ENCODE peak calls at places on chromosomes 13 and 19, in nine cellular contexts. C is foreskin keratinocyte; M is dorsolateral prefrontal cortex; A is Caki2; N is stimulated activated CD4-positive, alpha-beta T cell treated with anti-CD3 and anti-CD28 coated beads, Interleukin-2, amount 100 ng/mL, for 48 hours; D is SHP77 treated with DMSO at 0.1 percent for 48 hours; T is A549; Z is DMS153; R is activated CD8-positive, alpha-beta memory T cell treated with anti-CD3 and anti-CD28 coated beads for 1 hour. W is an unnamed sample.

GRCh38 chr19:13097331-13098258 is 5.1 kb downstream of the LYL1 start:
- DNase-seq in D (no peak), M (no peak), A (no peak), N (no peak), Z (no peak), T (no peak), C (no peak), R (no peak), W (peak; percentile 76)

GRCh38 chr13:59771272-59771671 is 392.5 kb downstream of the DIAPH3 start:
- DNase-seq in R (no peak), M (no peak), D (no peak), A (no peak), N (no peak), Z (no peak), C (peak; percentile 17), T (peak; percentile 2), W (no peak)

GRCh38 chr13:94154362-94154761 is 325.1 kb downstream of the DCT start:
- DNase-seq in N (no peak), Z (no peak), T (no peak), C (peak; percentile 52), D (no peak), M (no peak), A (no peak), R (no peak), W (no peak)

GRCh38 chr13:30194906-30195305 is 112.4 kb downstream of the KATNAL1 start:
- DNase-seq in T (no peak), Z (no peak), M (no peak), D (no peak), A (no peak), N (no peak), R (no peak), C (no peak), W (no peak)

GRCh38 chr13:96650301-96650886 is 343.9 kb downstream of the OXGR1 start:
- DNase-seq in N (no peak), R (no peak), D (no peak), M (no peak), C (peak; percentile 95), A (peak; percentile 63), T (no peak), Z (no peak), W (no peak)

GRCh38 chr13:96621634-96622033 is 372.6 kb downstream of the OXGR1 start:
- DNase-seq in D (no peak), A (no peak), T (no peak), C (no peak), N (no peak), M (no peak), R (no peak), Z (no peak), W (no peak)

GRCh38 chr13:19910336-19911072 is 47.1 kb upstream of the ZMYM5 start:
- DNase-seq in C (peak; percentile 93), A (peak; percentile 77), M (no peak), T (peak; percentile 15), D (no peak), Z (no peak), N (no peak), R (no peak), W (no peak)

GRCh38 chr13:26985285-26985878 is 186.2 kb downstream of the USP12 start:
- DNase-seq in C (peak; percentile 44), M (no peak), T (peak; percentile 47), R (peak; percentile 34), Z (peak; percentile 53), D (no peak), N (peak; percentile 62), A (peak; percentile 66), W (peak; percentile 42)

GRCh38 chr19:13103961-13104847 is 1.5 kb upstream of the LYL1 start:
- DNase-seq in N (peak; percentile 76), R (peak; percentile 59), T (peak; percentile 31), M (no peak), A (no peak), Z (no peak), C (no peak), D (no peak), W (no peak)

GRCh38 chr19:54427586-54427985 is 12.3 kb downstream of the TTYH1 start:
- DNase-seq in C (no peak), M (no peak), T (no peak), R (no peak), Z (no peak), D (no peak), N (no peak), A (no peak), W (no peak)

GRCh38 chr13:64446372-64446771 is 2783.8 kb downstream of the PCDH9 start:
- DNase-seq in T (peak; percentile 1), N (no peak), R (no peak), D (no peak), Z (no peak), A (peak; percentile 2), M (no peak), C (peak; percentile 7), W (no peak)

GRCh38 chr13:30157616-30157993 is 149.7 kb downstream of the KATNAL1 start:
- DNase-seq in R (no peak), A (no peak), D (no peak), Z (no peak), N (no peak), T (no peak), C (no peak), M (no peak), W (no peak)

GRCh38 chr13:49655906-49656305 is 27.6 kb downstream of the ARL11 start:
- DNase-seq in R (no peak), C (peak; percentile 57), N (no peak), D (no peak), T (no peak), A (no peak), Z (no peak), M (no peak), W (no peak)

GRCh38 chr19:50992666-50993035 is 8.8 kb downstream of the KLK8 start:
- DNase-seq in N (no peak), A (peak; percentile 54), C (peak; percentile 78), T (no peak), R (no peak), D (no peak), Z (no peak), M (no peak), W (no peak)

GRCh38 chr13:103952183-103952582 is 886.0 kb upstream of the SLC10A2 start:
- DNase-seq in D (no peak), M (no peak), A (no peak), T (no peak), Z (no peak), R (no peak), C (no peak), N (no peak), W (no peak)

GRCh38 chr19:14505488-14506239 is 9.7 kb upstream of the GIPC1 start:
- DNase-seq in R (peak; percentile 63), C (peak; percentile 99), T (peak; percentile 68), M (no peak), Z (peak; percentile 13), A (peak; percentile 99), N (peak; percentile 80), D (no peak), W (peak; percentile 67)

GRCh38 chr13:77386880-77387606 is 60.1 kb upstream of the MYCBP2 start:
- DNase-seq in T (no peak), Z (no peak), C (no peak), A (no peak), N (no peak), R (no peak), D (no peak), M (no peak), W (no peak)

GRCh38 chr19:54164369-54165068 is 5.0 kb upstream of the LENG1 start:
- DNase-seq in R (peak; percentile 31), N (peak; percentile 34), Z (peak; percentile 72), A (no peak), M (no peak), C (no peak), D (no peak), T (peak; percentile 77), W (no peak)

GRCh38 chr13:113623491-113624234 is 34.3 kb downstream of the ATP4B start:
- DNase-seq in D (no peak), Z (no peak), A (no peak), C (no peak), R (no peak), N (no peak), T (no peak), M (peak; percentile 37), W (no peak)

GRCh38 chr19:28940751-28941500 is 272.0 kb downstream of the UQCRFS1 start:
- DNase-seq in Z (no peak), M (no peak), N (no peak), A (no peak), D (no peak), C (no peak), R (no peak), T (no peak), W (no peak)

GRCh38 chr13:21657538-21657937 is 13.3 kb upstream of the FGF9 start:
- DNase-seq in M (no peak), R (no peak), D (no peak), T (no peak), N (no peak), Z (no peak), A (peak; percentile 14), C (peak; percentile 90), W (no peak)

GRCh38 chr13:84847107-84847506 is 952.1 kb downstream of the SLITRK6 start:
- DNase-seq in M (no peak), A (no peak), N (no peak), D (no peak), T (no peak), C (no peak), R (no peak), Z (no peak), W (no peak)

GRCh38 chr13:99388334-99388923 is 81.2 kb upstream of the GPR183 start:
- DNase-seq in M (no peak), D (no peak), C (no peak), A (no peak), Z (no peak), R (no peak), T (no peak), N (no peak), W (no peak)

GRCh38 chr19:2722541-2723344 is 1.6 kb upstream of the DIRAS1 start:
- DNase-seq in M (peak; percentile 68), C (peak; percentile 7), N (no peak), R (no peak), Z (no peak), D (no peak), A (peak; percentile 27), T (peak; percentile 67), W (no peak)

GRCh38 chr13:37070956-37071355 is 11.5 kb upstream of the SUPT20H start:
- DNase-seq in A (no peak), M (no peak), N (no peak), Z (no peak), D (no peak), T (no peak), R (no peak), C (no peak), W (no peak)

GRCh38 chr19:17424743-17425365 is 5.0 kb downstream of the MVB12A start:
- DNase-seq in M (no peak), A (peak; percentile 62), T (no peak), N (no peak), Z (no peak), R (no peak), D (no peak), C (no peak), W (no peak)

GRCh38 chr19:20107301-20107700 is 29.5 kb downstream of the ZNF90 start:
- DNase-seq in R (no peak), M (no peak), Z (no peak), A (no peak), T (no peak), D (no peak), N (no peak), C (no peak), W (no peak)

GRCh38 chr19:15114153-15114540 is 6.9 kb downstream of the SYDE1 start:
- DNase-seq in R (no peak), Z (no peak), T (no peak), N (no peak), C (no peak), A (no peak), M (no peak), D (no peak), W (no peak)

GRCh38 chr19:8641908-8642547 is 11.6 kb downstream of the NFILZ start:
- DNase-seq in R (no peak), T (peak; percentile 38), M (no peak), Z (no peak), A (peak; percentile 14), N (no peak), D (no peak), C (peak; percentile 24), W (peak; percentile 73)

GRCh38 chr13:62626771-62627170 is 1211.1 kb upstream of the PCDH20 start:
- DNase-seq in D (no peak), T (no peak), Z (no peak), C (no peak), N (no peak), A (no peak), M (no peak), R (no peak), W (no peak)

W was measured in HuH-7.5.